ENCODE peak calls at places on chromosome 15, in six cellular contexts. W is anterior cingulate cortex; R is NCI-H774; I is endothelial cell of umbilical vein; N is GM13976; T is CD4-positive, alpha-beta T cell. M is an unnamed sample.
A peak's percentile ranks its signal among the peaks of the same experiment; 100 is the strongest.

GRCh38 chr15:72592676-72593075 is 61.8 kb upstream of the GOLGA6B start:
- DNase-seq in I (no peak), R (no peak), N (no peak), T (no peak), W (no peak), M (no peak)

GRCh38 chr15:84816694-84817460 is at the start of gene ALPK3:
- DNase-seq in N (peak; percentile 59), I (peak; percentile 56), T (no peak), W (no peak), R (no peak), M (no peak)

GRCh38 chr15:72231847-72232461 is 964 bp upstream of the PKM start:
- DNase-seq in T (peak; percentile 34), I (peak; percentile 78), W (peak; percentile 16), R (peak; percentile 69), N (peak; percentile 47), M (peak; percentile 48)

GRCh38 chr15:81275711-81276417 is 48.1 kb downstream of the STARD5 start:
- DNase-seq in N (no peak), R (no peak), W (no peak), I (no peak), T (no peak), M (no peak)

GRCh38 chr15:80492874-80493273 is 88.7 kb downstream of the ARNT2 start:
- DNase-seq in I (no peak), R (no peak), T (no peak), W (no peak), N (no peak), M (no peak)

GRCh38 chr15:89486726-89487050 is 9.7 kb downstream of the RHCG start:
- DNase-seq in I (no peak), T (no peak), N (peak; percentile 69), R (no peak), W (peak; percentile 23), M (peak; percentile 25)

GRCh38 chr15:74830868-74831267 is 4.4 kb downstream of the CPLX3 start:
- DNase-seq in R (no peak), W (peak; percentile 74), T (no peak), N (no peak), I (no peak), M (no peak)

GRCh38 chr15:78455749-78456148 is 17.7 kb downstream of the IREB2 start:
- DNase-seq in W (no peak), I (no peak), R (peak; percentile 22), N (no peak), T (no peak), M (no peak)

GRCh38 chr15:70585707-70586034 is 177.7 kb downstream of the UACA start:
- DNase-seq in R (no peak), W (no peak), I (no peak), N (no peak), T (no peak), M (no peak)

GRCh38 chr15:64105113-64105704 is 9.4 kb downstream of the SNX1 start:
- DNase-seq in W (no peak), N (no peak), R (no peak), T (no peak), I (peak; percentile 37), M (no peak)